ENCODE peak calls at places on chromosome 9, in ten cellular contexts. Q is activated CD8-positive, alpha-beta memory T cell treated with anti-CD3 and anti-CD28 coated beads, Interleukin-2, amount 10 ng/mL, durations not matched to agents 7 days and 5 days; P is tibial nerve; G is KBM-7; L is T-helper 9 cell; H is pancreas; O is right lobe of liver; D is substantia nigra; J is lower leg skin; S is endothelial cell. U is an unnamed sample.

GRCh38 chr9:133114886-133115603 is 6.0 kb downstream of the RALGDS start:
- DNase-seq in G (peak; percentile 40), P (no peak), H (peak; percentile 34), S (no peak), Q (peak; percentile 62), J (no peak), O (peak; percentile 28), L (no peak), D (no peak), U (no peak)

GRCh38 chr9:136056546-136057235 is 38.4 kb downstream of the NACC2 start:
- DNase-seq in P (no peak), L (no peak), H (peak; percentile 34), D (no peak), O (no peak), Q (no peak), S (no peak), G (no peak), J (peak; percentile 73), U (no peak)

GRCh38 chr9:36517131-36517530 is 55.6 kb upstream of the MELK start:
- DNase-seq in L (no peak), S (no peak), G (peak; percentile 37), O (no peak), J (no peak), H (no peak), P (no peak), Q (no peak), D (no peak), U (no peak)

GRCh38 chr9:105503873-105504272 is 54.1 kb upstream of the FKTN start:
- DNase-seq in D (no peak), Q (no peak), L (no peak), P (no peak), H (no peak), J (no peak), O (no peak), G (peak; percentile 6), S (no peak), U (no peak)

GRCh38 chr9:131739192-131739961 is 499 bp downstream of the RAPGEF1 start:
- DNase-seq in G (peak; percentile 55), D (peak; percentile 24), P (no peak), H (peak; percentile 65), J (no peak), Q (peak; percentile 64), S (no peak), O (peak; percentile 58), L (peak; percentile 33), U (no peak)

GRCh38 chr9:112487799-112488345 is 1.2 kb downstream of the KIAA1958 start:
- DNase-seq in L (no peak), H (no peak), S (no peak), J (no peak), G (no peak), D (no peak), P (no peak), Q (no peak), O (no peak), U (no peak)

GRCh38 chr9:95076696-95077052 is 240.8 kb downstream of the FANCC start:
- DNase-seq in S (no peak), P (no peak), O (no peak), Q (no peak), G (no peak), H (no peak), L (no peak), J (no peak), D (no peak), U (no peak)

GRCh38 chr9:899440-900184 is 58.1 kb downstream of the DMRT1 start:
- DNase-seq in O (no peak), H (no peak), Q (no peak), D (no peak), J (no peak), G (peak; percentile 82), P (no peak), L (no peak), S (no peak), U (no peak)

GRCh38 chr9:93268551-93269314 is 84.8 kb downstream of the WNK2 start:
- DNase-seq in S (no peak), D (no peak), L (no peak), P (no peak), J (no peak), O (no peak), H (peak; percentile 85), Q (peak; percentile 44), G (no peak), U (no peak)

GRCh38 chr9:4596165-4596922 is 65.8 kb upstream of the PLPP6 start:
- DNase-seq in H (no peak), J (no peak), P (no peak), D (no peak), S (peak; percentile 16), L (peak; percentile 22), G (no peak), O (peak; percentile 48), Q (peak; percentile 76), U (no peak)

GRCh38 chr9:136339173-136339957 is 12.0 kb downstream of the GPSM1 start:
- DNase-seq in Q (peak; percentile 59), O (peak; percentile 85), D (peak; percentile 66), G (peak; percentile 61), P (peak; percentile 48), S (peak; percentile 83), J (no peak), L (peak; percentile 41), H (peak; percentile 92), U (peak; percentile 32)

GRCh38 chr9:38486056-38486455 is 61.8 kb upstream of the IGFBPL1 start:
- DNase-seq in L (no peak), Q (no peak), H (no peak), G (no peak), P (no peak), O (no peak), S (no peak), D (no peak), J (no peak), U (no peak)

GRCh38 chr9:127074561-127075548 is 47.6 kb downstream of the ANGPTL2 start:
- DNase-seq in Q (peak; percentile 35), L (no peak), G (no peak), P (no peak), O (no peak), H (no peak), D (no peak), J (peak; percentile 36), S (no peak), U (no peak)

GRCh38 chr9:36189978-36190377 is 743 bp upstream of the CLTA start:
- DNase-seq in G (no peak), D (no peak), L (no peak), P (no peak), Q (no peak), S (no peak), H (no peak), O (no peak), J (no peak), U (no peak)

GRCh38 chr9:21974230-21974541 is 20.0 kb downstream of the CDKN2A start:
- DNase-seq in J (no peak), L (no peak), H (no peak), D (no peak), Q (no peak), G (no peak), P (no peak), S (no peak), O (no peak), U (no peak)

GRCh38 chr9:136208675-136209074 is 3.7 kb upstream of the LHX3 start:
- DNase-seq in J (no peak), P (no peak), G (no peak), S (no peak), D (no peak), H (no peak), Q (no peak), O (no peak), L (no peak), U (no peak)

GRCh38 chr9:136847065-136847826 is 2.0 kb upstream of the PHPT1 start:
- DNase-seq in H (peak; percentile 70), L (no peak), P (no peak), J (peak; percentile 93), D (no peak), Q (no peak), S (peak; percentile 59), G (no peak), O (peak; percentile 64), U (no peak)

GRCh38 chr9:111588846-111589245 is 10.6 kb downstream of the PTGR1 start:
- DNase-seq in P (no peak), L (no peak), Q (no peak), O (no peak), D (no peak), G (no peak), J (no peak), S (no peak), H (no peak), U (no peak)

GRCh38 chr9:100473271-100474081 is 527 bp downstream of the TMEFF1 start:
- DNase-seq in J (no peak), G (peak; percentile 59), H (peak; percentile 30), P (no peak), O (peak; percentile 33), S (peak; percentile 52), L (peak; percentile 7), Q (peak; percentile 42), D (no peak), U (no peak)

GRCh38 chr9:110029422-110029814 is 178.5 kb downstream of the C9orf152 start:
- DNase-seq in P (no peak), O (no peak), L (no peak), Q (no peak), G (no peak), S (no peak), H (no peak), J (peak; percentile 53), D (no peak), U (no peak)

GRCh38 chr9:3746296-3747275 is 220.8 kb upstream of the RFX3 start:
- DNase-seq in Q (no peak), O (no peak), G (no peak), D (no peak), J (no peak), S (no peak), H (no peak), P (no peak), L (no peak), U (no peak)

GRCh38 chr9:129494113-129494789 is 126.7 kb downstream of the C9orf50 start:
- DNase-seq in O (no peak), P (no peak), Q (no peak), D (no peak), J (no peak), L (no peak), G (no peak), S (no peak), H (peak; percentile 74), U (no peak)

GRCh38 chr9:73371801-73372200 is 220.1 kb downstream of the ANXA1 start:
- DNase-seq in H (no peak), D (no peak), J (no peak), P (no peak), Q (no peak), S (no peak), O (no peak), G (no peak), L (no peak), U (no peak)

GRCh38 chr9:128127568-128127989 is at the start of gene PTGES2:
- DNase-seq in P (peak; percentile 72), G (peak; percentile 83), H (peak; percentile 83), S (peak; percentile 82), O (peak; percentile 86), J (peak; percentile 95), L (peak; percentile 73), D (peak; percentile 66), Q (peak; percentile 84), U (no peak)

GRCh38 chr9:16475996-16476395 is 394.5 kb downstream of the BNC2 start:
- DNase-seq in O (no peak), Q (no peak), G (no peak), S (no peak), P (no peak), L (no peak), D (no peak), H (no peak), J (no peak), U (no peak)

GRCh38 chr9:119556129-119556875 is 187.1 kb upstream of the BRINP1 start:
- DNase-seq in H (peak; percentile 76), P (peak; percentile 37), G (peak; percentile 72), Q (peak; percentile 64), S (peak; percentile 91), D (peak; percentile 65), L (peak; percentile 1), O (peak; percentile 81), J (peak; percentile 93), U (peak; percentile 15)

GRCh38 chr9:106883030-106883429 is 20.1 kb downstream of the ZNF462 start:
- DNase-seq in H (no peak), S (no peak), O (no peak), Q (no peak), J (no peak), G (no peak), D (no peak), P (no peak), L (no peak), U (no peak)

GRCh38 chr9:119368179-119368578 is 1.1 kb downstream of the BRINP1 start:
- DNase-seq in S (no peak), P (no peak), G (no peak), H (no peak), Q (no peak), J (no peak), L (no peak), D (no peak), O (no peak), U (no peak)

U was measured in Panc1.